ENCODE peak calls at places on chromosome 10, in ten cellular contexts. H is SK-N-DZ; Y is caudate nucleus; Q is stomach; A is endothelial cell; T is activated T-helper 1 cell treated with anti-CD3 and anti-CD28 coated beads, Interleukin-2, amount 50 U/mL, for 16 hours; J is EH; U is spleen; V is Panc1; B is neural crest cell. K is an unnamed sample.

GRCh38 chr10:103712146-103712545 is 143.2 kb downstream of the SH3PXD2A start:
- DNase-seq in Q (no peak), H (no peak), U (no peak), J (no peak), T (no peak), A (no peak), B (no peak), Y (no peak), V (no peak), K (no peak)

GRCh38 chr10:46527241-46527811 is 29.1 kb downstream of the GPRIN2 start:
- DNase-seq in H (no peak), Q (peak), T (no peak), U (peak), B (no peak), J (no peak), Y (no peak), V (no peak), A (no peak), K (no peak)

GRCh38 chr10:84766923-84767322 is 438.5 kb downstream of the CCSER2 start:
- DNase-seq in A (no peak), Q (no peak), Y (no peak), B (no peak), J (no peak), V (no peak), U (no peak), H (no peak), T (no peak), K (no peak)

GRCh38 chr10:63229192-63229591 is 96.1 kb downstream of the NRBF2 start:
- DNase-seq in T (no peak), U (no peak), A (no peak), B (no peak), J (no peak), Y (no peak), H (no peak), V (no peak), Q (no peak), K (no peak)

GRCh38 chr10:22053048-22053447 is 49.5 kb upstream of the DNAJC1 start:
- DNase-seq in U (no peak), T (no peak), Y (no peak), J (peak), Q (no peak), H (no peak), A (no peak), V (no peak), B (peak), K (no peak)

GRCh38 chr10:90344226-90344625 is 513.6 kb downstream of the HTR7 start:
- DNase-seq in J (no peak), A (no peak), Q (no peak), B (no peak), Y (no peak), H (no peak), U (no peak), V (no peak), T (no peak), K (no peak)

GRCh38 chr10:31153692-31154091 is 122.0 kb upstream of the ZNF438 start:
- DNase-seq in H (no peak), J (no peak), U (no peak), V (no peak), Q (no peak), T (no peak), Y (no peak), A (no peak), B (no peak), K (no peak)

GRCh38 chr10:98285416-98285815 is 17.4 kb upstream of the LOXL4 start:
- DNase-seq in A (no peak), Q (no peak), B (no peak), H (no peak), Y (no peak), T (no peak), U (no peak), J (no peak), V (no peak), K (no peak)

GRCh38 chr10:59229451-59229850 is 53.0 kb downstream of the PHYHIPL start:
- DNase-seq in H (no peak), J (no peak), Q (no peak), A (no peak), V (no peak), T (no peak), U (no peak), Y (no peak), B (no peak), K (no peak)

GRCh38 chr10:23405540-23405939 is 33.3 kb upstream of the OTUD1 start:
- DNase-seq in Q (no peak), J (peak), V (no peak), B (no peak), T (no peak), A (no peak), H (no peak), Y (no peak), U (no peak), K (no peak)

GRCh38 chr10:71718165-71718678 is 1.4 kb downstream of the C10orf105 start:
- DNase-seq in Q (no peak), B (no peak), U (peak), Y (no peak), V (no peak), T (no peak), J (no peak), H (no peak), A (no peak), K (no peak)

GRCh38 chr10:132666733-132667612 is 119.0 kb downstream of the NKX6-2 start:
- DNase-seq in A (no peak), Y (no peak), J (no peak), U (peak), V (no peak), B (no peak), H (peak), Q (no peak), T (no peak), K (no peak)

GRCh38 chr10:22218448-22218847 is 633 bp upstream of the EBLN1 start:
- DNase-seq in Y (no peak), T (no peak), B (no peak), U (no peak), H (no peak), A (no peak), Q (no peak), V (no peak), J (no peak), K (no peak)

GRCh38 chr10:1193561-1193960 is 137.4 kb downstream of the WDR37 start:
- DNase-seq in B (no peak), Y (no peak), A (no peak), Q (no peak), J (no peak), V (no peak), H (no peak), T (no peak), U (no peak), K (no peak)

GRCh38 chr10:10942441-10942840 is 75.2 kb upstream of the CELF2 start:
- DNase-seq in J (peak), H (no peak), Y (no peak), U (no peak), Q (no peak), A (no peak), B (no peak), V (no peak), T (no peak), K (no peak)

GRCh38 chr10:98758451-98758850 is 311.7 kb upstream of the HPS1 start:
- DNase-seq in B (no peak), Y (no peak), H (no peak), T (no peak), J (peak), U (no peak), A (no peak), Q (no peak), V (no peak), K (no peak)

GRCh38 chr10:3825244-3825643 is 40.2 kb upstream of the KLF6 start:
- DNase-seq in H (no peak), J (peak), B (no peak), T (no peak), Q (no peak), U (no peak), Y (no peak), A (no peak), V (no peak), K (no peak)

GRCh38 chr10:88895252-88895651 is 15.2 kb downstream of the STAMBPL1 start:
- DNase-seq in T (no peak), H (no peak), U (no peak), Q (no peak), V (no peak), B (no peak), Y (no peak), A (no peak), J (no peak), K (no peak)

GRCh38 chr10:122267849-122268737 is 3.0 kb upstream of the BTBD16 start:
- DNase-seq in J (peak), V (peak), B (peak), T (peak), Q (peak), Y (peak), A (peak), U (peak), H (peak), K (no peak)

GRCh38 chr10:13518076-13518692 is 10.6 kb downstream of the BEND7 start:
- DNase-seq in Y (no peak), B (no peak), U (no peak), J (peak), A (peak), V (peak), H (no peak), T (no peak), Q (no peak), K (no peak)

GRCh38 chr10:61215276-61215675 is 237.9 kb downstream of the TMEM26 start:
- DNase-seq in A (no peak), Y (no peak), U (no peak), J (no peak), Q (no peak), B (no peak), H (no peak), V (no peak), T (no peak), K (no peak)

GRCh38 chr10:79383974-79384606 is 36.8 kb downstream of the PPIF start:
- DNase-seq in B (peak), Y (no peak), A (no peak), H (no peak), V (no peak), U (peak), J (no peak), Q (no peak), T (no peak), K (no peak)

GRCh38 chr10:82289945-82290344 is 415.0 kb downstream of the NRG3 start:
- DNase-seq in V (no peak), Q (no peak), U (no peak), J (no peak), T (no peak), Y (no peak), H (no peak), B (no peak), A (no peak), K (no peak)

GRCh38 chr10:35882422-35883150 is 240.5 kb upstream of the FZD8 start:
- DNase-seq in V (no peak), H (no peak), B (no peak), J (no peak), Y (no peak), T (no peak), U (no peak), A (no peak), Q (no peak), K (no peak)

GRCh38 chr10:91672021-91672608 is 39.2 kb upstream of the PPP1R3C start:
- DNase-seq in B (no peak), V (no peak), A (peak), U (no peak), Q (no peak), H (peak), Y (no peak), J (peak), T (no peak), K (no peak)

GRCh38 chr10:118818621-118819221 is 64.0 kb upstream of the CACUL1 start:
- DNase-seq in U (no peak), H (peak), Y (peak), J (no peak), T (no peak), A (no peak), V (no peak), Q (no peak), B (no peak), K (no peak)

GRCh38 chr10:12448340-12448728 is 99.0 kb downstream of the CAMK1D start:
- DNase-seq in H (no peak), T (no peak), J (no peak), Y (no peak), Q (no peak), U (no peak), A (no peak), V (no peak), B (no peak), K (no peak)

GRCh38 chr10:119541046-119541445 is 1.5 kb downstream of the RGS10 start:
- DNase-seq in U (no peak), H (no peak), Y (no peak), B (no peak), J (peak), V (no peak), Q (no peak), T (no peak), A (no peak), K (no peak)

GRCh38 chr10:19096674-19097073 is 48.1 kb downstream of the MALRD1 start:
- DNase-seq in J (no peak), V (no peak), H (no peak), U (no peak), T (no peak), B (no peak), Q (no peak), Y (no peak), A (no peak), K (no peak)

GRCh38 chr10:69217119-69217754 is 2.9 kb upstream of the HKDC1 start:
- DNase-seq in J (peak), H (no peak), B (no peak), V (peak), A (no peak), U (no peak), Q (no peak), Y (no peak), T (no peak), K (no peak)

GRCh38 chr10:74071151-74071550 is 73.2 kb downstream of the VCL start:
- DNase-seq in J (peak), Q (no peak), Y (no peak), H (no peak), T (no peak), A (no peak), V (no peak), U (no peak), B (no peak), K (no peak)

GRCh38 chr10:134205-134742 is 981 bp upstream of the ZMYND11 start:
- DNase-seq in V (no peak), H (peak), U (no peak), T (peak), Q (no peak), J (no peak), A (no peak), Y (no peak), B (peak), K (no peak)

GRCh38 chr10:34297551-34298370 is 517.3 kb downstream of the PARD3 start:
- DNase-seq in V (no peak), H (no peak), B (no peak), Q (no peak), Y (no peak), A (no peak), T (no peak), U (no peak), J (no peak), K (no peak)

GRCh38 chr10:129645487-129645886 is 178.4 kb downstream of the MGMT start:
- DNase-seq in H (no peak), A (no peak), J (no peak), B (no peak), U (no peak), Y (no peak), T (no peak), Q (no peak), V (no peak), K (no peak)

GRCh38 chr10:62620491-62620890 is 184.0 kb upstream of the ADO start:
- DNase-seq in H (no peak), Q (no peak), B (no peak), U (no peak), T (no peak), V (no peak), Y (no peak), J (peak), A (no peak), K (no peak)